ENCODE peak calls at places on chromosomes 16 and 17, in four cellular contexts. X is GM23338, A is HCT116, S is SK-N-SH. W is an unnamed sample.
A peak's percentile ranks its signal among the peaks of the same experiment; 100 is the strongest.

GRCh38 chr17:81601525-81602120 is 35.3 kb downstream of the NPLOC4 start:
- DNase-seq in A (peak; percentile 49), X (peak; percentile 78), S (peak; percentile 87), W (no peak)

GRCh38 chr17:57259817-57260216 is 3.5 kb downstream of the MSI2 start:
- DNase-seq in A (no peak), S (no peak), X (peak; percentile 81), W (no peak)

GRCh38 chr16:69031877-69032301 is 73.6 kb upstream of the HAS3 start:
- DNase-seq in A (peak; percentile 81), S (no peak), X (no peak), W (no peak)

GRCh38 chr16:89624775-89625761 is 11.6 kb downstream of the DPEP1 start:
- DNase-seq in S (no peak), X (no peak), A (no peak), W (no peak)

GRCh38 chr16:27625050-27625697 is 75.2 kb downstream of the KATNIP start:
- DNase-seq in S (peak; percentile 45), A (no peak), X (no peak), W (no peak)

GRCh38 chr16:22849517-22849916 is 35.6 kb downstream of the HS3ST2 start:
- DNase-seq in S (no peak), A (no peak), X (no peak), W (no peak)

GRCh38 chr17:80164185-80164584 is 5.6 kb upstream of the CARD14 start:
- DNase-seq in A (no peak), S (no peak), X (no peak), W (no peak)

GRCh38 chr16:53449816-53450517 is 15.7 kb downstream of the RBL2 start:
- DNase-seq in A (no peak), S (no peak), X (no peak), W (no peak)

GRCh38 chr17:8436169-8436932 is 667 bp downstream of the NDEL1 start:
- DNase-seq in S (peak; percentile 74), X (peak; percentile 83), A (peak; percentile 19), W (peak; percentile 24)

GRCh38 chr16:66900721-66901441 is 17.8 kb downstream of the CDH16 start:
- DNase-seq in S (peak; percentile 32), X (no peak), A (no peak), W (no peak)

GRCh38 chr17:32755045-32755805 is 121.7 kb downstream of the MYO1D start:
- DNase-seq in S (peak; percentile 66), X (peak; percentile 53), A (peak; percentile 52), W (peak; percentile 8)

DNA sequence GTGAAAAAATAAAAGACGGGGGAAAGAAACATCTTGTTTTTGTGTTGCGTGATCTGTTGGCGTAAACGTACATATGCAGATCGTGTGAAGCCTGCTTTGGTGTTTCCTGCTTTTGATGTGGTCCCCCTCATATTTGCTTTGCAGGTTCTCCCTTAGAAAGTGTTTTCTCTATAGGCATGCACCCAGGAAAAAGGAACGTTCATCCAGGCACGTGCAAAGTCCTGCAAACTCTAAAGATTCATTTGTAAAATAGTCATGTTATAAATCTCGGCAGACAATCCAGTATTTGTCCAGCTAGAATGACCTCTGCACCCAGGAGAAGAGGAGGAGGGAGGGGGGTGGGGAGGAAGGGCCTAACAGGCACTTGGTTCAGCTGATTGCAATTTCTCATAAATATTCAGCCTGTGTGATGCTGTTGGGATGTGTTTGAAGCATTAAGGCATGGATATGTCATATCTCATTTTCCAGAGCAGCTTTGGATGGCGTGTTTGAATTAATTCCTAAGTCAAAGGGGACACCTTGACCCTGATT is 40.3 kb upstream of the DDX52 start:
- DNase-seq in S (no peak), A (no peak), X (no peak), W (no peak)
- TF ChIP-seq REST in S (no peak), A (no peak), X (no peak), W (no peak)

GRCh38 chr17:50149099-50149424 is 1.4 kb downstream of the PPP1R9B start:
- DNase-seq in S (no peak), A (no peak), X (no peak), W (no peak)

GRCh38 chr17:50148226-50149098 is 2.0 kb downstream of the PPP1R9B start:
- DNase-seq in X (peak; percentile 40), A (no peak), S (peak; percentile 76), W (peak; percentile 82)

GRCh38 chr17:50150354-50151040 is at the start of gene PPP1R9B:
- DNase-seq in X (no peak), A (no peak), S (peak; percentile 62), W (no peak)

GRCh38 chr17:50151041-50151936 is 812 bp upstream of the PPP1R9B start:
- DNase-seq in X (peak; percentile 96), S (peak; percentile 99), A (peak; percentile 85), W (peak; percentile 94)

GRCh38 chr17:50149425-50150353 is 788 bp downstream of the PPP1R9B start:
- DNase-seq in A (no peak), X (peak; percentile 78), S (peak; percentile 84), W (peak; percentile 60)
- TF ChIP-seq CTCF in A (no peak), X (no peak), S (no peak), W (no peak)

GRCh38 chr17:45262516-45263476 is 902 bp upstream of the SPATA32 start:
- DNase-seq in A (no peak), S (no peak), X (no peak), W (no peak)

GRCh38 chr17:45263477-45263860 is 1.6 kb upstream of the SPATA32 start:
- DNase-seq in S (no peak), A (no peak), X (no peak), W (no peak)

GRCh38 chr17:45264430-45264829 is 2.5 kb upstream of the SPATA32 start:
- DNase-seq in X (no peak), S (no peak), A (no peak), W (no peak)

GRCh38 chr17:45260204-45260783 is 1.6 kb downstream of the SPATA32 start:
- DNase-seq in A (no peak), X (no peak), S (no peak), W (no peak)

DNA sequence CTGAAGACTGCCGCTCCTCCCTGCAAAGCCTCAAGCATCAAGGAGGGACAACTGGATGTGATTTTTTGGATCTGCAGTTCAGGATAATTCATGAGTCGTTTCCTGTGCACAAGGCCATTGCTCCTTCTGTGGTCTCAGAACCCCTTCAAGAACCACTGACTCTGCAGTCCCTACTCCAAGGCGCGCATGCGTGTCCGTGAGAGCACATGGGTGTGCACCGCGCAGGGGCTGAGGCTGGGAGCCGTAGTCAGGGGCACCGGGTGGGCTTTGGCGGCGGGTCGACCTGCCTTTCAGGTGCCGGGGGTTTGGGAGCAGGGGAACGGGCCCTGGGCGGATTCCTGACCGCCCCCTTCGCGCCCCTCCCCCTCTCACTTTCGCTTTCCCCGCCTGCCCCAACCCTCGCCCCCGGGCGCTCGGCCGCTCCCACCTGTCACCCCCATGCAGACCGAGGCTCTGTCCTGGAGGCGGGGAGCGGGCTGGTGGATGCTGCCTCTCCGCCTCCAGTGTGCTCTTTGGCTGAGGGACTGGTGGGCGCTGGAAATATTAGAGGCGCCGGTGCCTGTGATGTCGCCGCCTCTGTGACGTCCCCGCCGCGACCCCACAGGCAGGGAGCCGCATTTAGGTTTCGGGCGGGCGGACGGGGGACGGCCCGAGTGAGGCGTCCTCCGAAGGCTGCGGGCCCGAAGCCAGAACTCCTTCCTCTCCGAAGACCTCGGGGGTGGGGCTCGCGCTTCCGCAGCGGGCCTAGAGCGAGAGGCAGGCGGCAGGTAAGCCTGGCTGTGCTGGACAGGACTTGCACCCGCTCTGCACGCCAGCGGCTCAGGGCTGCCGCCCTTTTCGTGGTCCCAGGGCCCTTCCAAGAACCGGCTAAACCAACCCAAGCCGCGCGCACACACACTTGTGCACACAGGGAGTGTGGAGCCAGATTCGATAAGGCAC is at the start of gene SPATA32:
- DNase-seq in S (peak; percentile 71), A (no peak), X (peak; percentile 88), W (no peak)
- H3K27ac ChIP-seq in S (no peak within 1 kb of the TSS), A (no peak within 1 kb of the TSS), X (no peak within 1 kb of the TSS), W (no peak within 1 kb of the TSS)

GRCh38 chr17:47860396-47860795 is 9.4 kb upstream of the SP6 start:
- DNase-seq in A (no peak), S (no peak), X (no peak), W (no peak)

GRCh38 chr17:47864791-47865216 is 13.8 kb upstream of the SP6 start:
- DNase-seq in S (no peak), X (no peak), A (no peak), W (no peak)

GRCh38 chr17:47866941-47867340 is 16.0 kb upstream of the SP6 start:
- DNase-seq in S (no peak), A (no peak), X (no peak), W (no peak)

GRCh38 chr17:47857551-47858410 is 6.8 kb upstream of the SP6 start:
- DNase-seq in S (no peak), X (peak; percentile 63), A (no peak), W (peak; percentile 19)

GRCh38 chr17:47862621-47863440 is 11.9 kb upstream of the SP6 start:
- DNase-seq in S (no peak), A (peak; percentile 66), X (no peak), W (no peak)
- TF ChIP-seq REST in S (no peak), A (no peak), X (no peak), W (no peak)

GRCh38 chr17:78986048-78986648 is 6.4 kb upstream of the LGALS3BP start:
- DNase-seq in S (no peak), X (no peak), A (no peak), W (peak; percentile 70)
- TF ChIP-seq CTCF in S (peak; percentile 14), X (no peak), A (no peak), W (peak; percentile 12)

DNA sequence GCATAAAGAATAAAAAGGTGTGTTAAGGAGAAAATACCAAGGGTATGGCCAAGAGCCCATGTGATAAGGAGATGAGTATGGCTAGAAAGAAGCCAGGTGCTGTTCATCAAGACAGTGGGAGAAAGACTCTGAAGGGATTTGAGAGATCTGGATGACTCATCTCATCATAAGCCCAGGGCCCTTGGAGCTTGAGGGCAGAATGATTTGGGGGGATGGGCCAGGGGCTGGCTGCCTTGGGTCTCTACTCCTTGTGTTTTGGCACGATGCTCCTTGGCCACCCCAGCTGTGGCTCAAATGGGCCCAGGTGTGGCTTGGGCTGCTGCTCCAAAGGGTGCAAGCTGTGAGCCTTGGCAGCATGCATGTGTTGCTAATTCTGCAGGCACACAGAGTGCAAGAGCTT is 14.5 kb upstream of the TNFRSF13B start:
- DNase-seq in X (no peak), S (no peak), A (no peak), W (no peak)
- H3K27ac ChIP-seq in X (no peak overlapping the region), S (no peak overlapping the region), A (no peak overlapping the region), W (no peak overlapping the region)

GRCh38 chr16:35564889-35565288 is 2105.5 kb downstream of the TP53TG3F start:
- DNase-seq in X (no peak), S (no peak), A (no peak), W (no peak)

GRCh38 chr16:35564148-35564547 is 2104.7 kb downstream of the TP53TG3F start:
- DNase-seq in A (no peak), S (no peak), X (peak; percentile 1), W (no peak)

GRCh38 chr16:35562919-35563318 is 2103.5 kb downstream of the TP53TG3F start:
- DNase-seq in A (no peak), X (no peak), S (no peak), W (no peak)

GRCh38 chr16:35562471-35562870 is 2103.1 kb downstream of the TP53TG3F start:
- DNase-seq in S (no peak), X (no peak), A (no peak), W (no peak)

GRCh38 chr16:35565626-35566025 is 2106.2 kb downstream of the TP53TG3F start:
- DNase-seq in X (no peak), S (no peak), A (no peak), W (no peak)
- TF ChIP-seq REST in X (no peak), S (no peak), A (no peak), W (no peak)

W was measured in HL-60.